ENCODE peak calls at places on chromosomes 1 and 21, in five cellular contexts. One of them, this sample, is unnamed.

GRCh38 chr1:224287714-224288113 is 42.3 kb downstream of the NVL start:
- DNase-seq in CD8-positive, alpha-beta memory T cell: no peak
- DNase-seq in GM10248: no peak
- DNase-seq in astrocyte of the spinal cord: no peak
- DNase-seq in NCI-H2029: no peak
- DNase-seq in this sample: no peak

GRCh38 chr1:33010946-33011731 is 25.5 kb downstream of the AK2 start:
- DNase-seq in CD8-positive, alpha-beta memory T cell: no peak
- DNase-seq in GM10248: no peak
- DNase-seq in astrocyte of the spinal cord: peak; percentile 40
- DNase-seq in NCI-H2029: peak; percentile 65
- DNase-seq in this sample: peak; percentile 50

GRCh38 chr1:97832490-97832889 is 88.3 kb downstream of the DPYD start:
- DNase-seq in CD8-positive, alpha-beta memory T cell: no peak
- DNase-seq in GM10248: no peak
- DNase-seq in astrocyte of the spinal cord: peak; percentile 53
- DNase-seq in NCI-H2029: peak; percentile 22
- DNase-seq in this sample: no peak

GRCh38 chr1:92858564-92859399 is 26.9 kb downstream of the RPL5 start:
- DNase-seq in CD8-positive, alpha-beta memory T cell: peak; percentile 78
- DNase-seq in GM10248: peak; percentile 68
- DNase-seq in astrocyte of the spinal cord: peak; percentile 84
- DNase-seq in NCI-H2029: peak; percentile 78
- DNase-seq in this sample: peak; percentile 84

GRCh38 chr1:197911857-197912696 is 5.1 kb upstream of the LHX9 start:
- DNase-seq in CD8-positive, alpha-beta memory T cell: no peak
- DNase-seq in GM10248: no peak
- DNase-seq in astrocyte of the spinal cord: no peak
- DNase-seq in NCI-H2029: no peak
- DNase-seq in this sample: no peak

GRCh38 chr21:41597811-41598231 is 89.9 kb upstream of the TMPRSS2 start:
- DNase-seq in CD8-positive, alpha-beta memory T cell: no peak
- DNase-seq in GM10248: no peak
- DNase-seq in astrocyte of the spinal cord: no peak
- DNase-seq in NCI-H2029: no peak
- DNase-seq in this sample: no peak

GRCh38 chr1:172167801-172168596 is 252.5 kb upstream of the C1orf105 start:
- DNase-seq in CD8-positive, alpha-beta memory T cell: no peak
- DNase-seq in GM10248: no peak
- DNase-seq in astrocyte of the spinal cord: peak; percentile 91
- DNase-seq in NCI-H2029: no peak
- DNase-seq in this sample: peak; percentile 77

GRCh38 chr1:185054365-185055060 is 9.2 kb downstream of the RNF2 start:
- DNase-seq in CD8-positive, alpha-beta memory T cell: no peak
- DNase-seq in GM10248: no peak
- DNase-seq in astrocyte of the spinal cord: no peak
- DNase-seq in NCI-H2029: no peak
- DNase-seq in this sample: no peak

GRCh38 chr1:181113061-181113695 is 24.7 kb downstream of the IER5 start:
- DNase-seq in CD8-positive, alpha-beta memory T cell: no peak
- DNase-seq in GM10248: no peak
- DNase-seq in astrocyte of the spinal cord: peak; percentile 52
- DNase-seq in NCI-H2029: no peak
- DNase-seq in this sample: peak; percentile 73

GRCh38 chr1:9121891-9122409 is 7.0 kb downstream of the GPR157 start:
- DNase-seq in CD8-positive, alpha-beta memory T cell: peak; percentile 61
- DNase-seq in GM10248: peak; percentile 78
- DNase-seq in astrocyte of the spinal cord: no peak
- DNase-seq in NCI-H2029: no peak
- DNase-seq in this sample: no peak

GRCh38 chr1:1928231-1929101 is 9.4 kb upstream of the TMEM52 start:
- DNase-seq in CD8-positive, alpha-beta memory T cell: no peak
- DNase-seq in GM10248: no peak
- DNase-seq in astrocyte of the spinal cord: no peak
- DNase-seq in NCI-H2029: no peak
- DNase-seq in this sample: no peak

GRCh38 chr1:107547363-107548155 is 406.7 kb downstream of the NTNG1 start:
- DNase-seq in CD8-positive, alpha-beta memory T cell: no peak
- DNase-seq in GM10248: no peak
- DNase-seq in astrocyte of the spinal cord: no peak
- DNase-seq in NCI-H2029: no peak
- DNase-seq in this sample: no peak

GRCh38 chr1:241475688-241476087 is 43.9 kb downstream of the FH start:
- DNase-seq in CD8-positive, alpha-beta memory T cell: no peak
- DNase-seq in GM10248: no peak
- DNase-seq in astrocyte of the spinal cord: no peak
- DNase-seq in NCI-H2029: no peak
- DNase-seq in this sample: peak; percentile 5

GRCh38 chr1:66374561-66375111 is 159.3 kb upstream of the SGIP1 start:
- DNase-seq in CD8-positive, alpha-beta memory T cell: no peak
- DNase-seq in GM10248: peak; percentile 47
- DNase-seq in astrocyte of the spinal cord: peak; percentile 86
- DNase-seq in NCI-H2029: no peak
- DNase-seq in this sample: peak; percentile 75

GRCh38 chr1:191240925-191241324 is 763.3 kb upstream of the BRINP3 start:
- DNase-seq in CD8-positive, alpha-beta memory T cell: no peak
- DNase-seq in GM10248: no peak
- DNase-seq in astrocyte of the spinal cord: peak; percentile 38
- DNase-seq in NCI-H2029: no peak
- DNase-seq in this sample: no peak

GRCh38 chr1:151529211-151529702 is 10.9 kb upstream of the TUFT1 start:
- DNase-seq in CD8-positive, alpha-beta memory T cell: no peak
- DNase-seq in GM10248: no peak
- DNase-seq in astrocyte of the spinal cord: no peak
- DNase-seq in NCI-H2029: no peak
- DNase-seq in this sample: no peak

GRCh38 chr1:237050185-237050584 is 8.2 kb downstream of the RYR2 start:
- DNase-seq in CD8-positive, alpha-beta memory T cell: no peak
- DNase-seq in GM10248: no peak
- DNase-seq in astrocyte of the spinal cord: no peak
- DNase-seq in NCI-H2029: no peak
- DNase-seq in this sample: no peak

GRCh38 chr1:3019007-3019515 is 2.2 kb upstream of the ACTRT2 start:
- DNase-seq in CD8-positive, alpha-beta memory T cell: no peak
- DNase-seq in GM10248: no peak
- DNase-seq in astrocyte of the spinal cord: no peak
- DNase-seq in NCI-H2029: no peak
- DNase-seq in this sample: no peak

GRCh38 chr1:25082216-25082899 is 149.9 kb downstream of the SYF2 start:
- DNase-seq in CD8-positive, alpha-beta memory T cell: no peak
- DNase-seq in GM10248: no peak
- DNase-seq in astrocyte of the spinal cord: peak; percentile 10
- DNase-seq in NCI-H2029: no peak
- DNase-seq in this sample: no peak

GRCh38 chr1:114286179-114286578 is 132.5 kb upstream of the SYT6 start:
- DNase-seq in CD8-positive, alpha-beta memory T cell: no peak
- DNase-seq in GM10248: no peak
- DNase-seq in astrocyte of the spinal cord: peak; percentile 30
- DNase-seq in NCI-H2029: no peak
- DNase-seq in this sample: no peak

GRCh38 chr21:45655071-45655470 is 11.5 kb downstream of the PCBP3 start:
- DNase-seq in CD8-positive, alpha-beta memory T cell: no peak
- DNase-seq in GM10248: no peak
- DNase-seq in astrocyte of the spinal cord: peak; percentile 66
- DNase-seq in NCI-H2029: no peak
- DNase-seq in this sample: peak; percentile 63

GRCh38 chr1:67367370-67368345 is 60.0 kb downstream of the IL12RB2 start:
- DNase-seq in CD8-positive, alpha-beta memory T cell: no peak
- DNase-seq in GM10248: no peak
- DNase-seq in astrocyte of the spinal cord: peak; percentile 17
- DNase-seq in NCI-H2029: peak; percentile 39
- DNase-seq in this sample: peak; percentile 17

GRCh38 chr1:73366734-73367413 is 831.1 kb downstream of the LRRIQ3 start:
- DNase-seq in CD8-positive, alpha-beta memory T cell: no peak
- DNase-seq in GM10248: no peak
- DNase-seq in astrocyte of the spinal cord: no peak
- DNase-seq in NCI-H2029: no peak
- DNase-seq in this sample: no peak

GRCh38 chr1:38084113-38084512 is 37.5 kb upstream of the POU3F1 start:
- DNase-seq in CD8-positive, alpha-beta memory T cell: no peak
- DNase-seq in GM10248: no peak
- DNase-seq in astrocyte of the spinal cord: no peak
- DNase-seq in NCI-H2029: no peak
- DNase-seq in this sample: no peak